ENCODE peak calls at places on chromosomes 3 and 15, in five cellular contexts. W is OCI-LY7, H is type B pancreatic cell, Q is left lung, E is GM10248. C is an unnamed sample.

GRCh38 chr3:166478356-166478755 is 641.1 kb upstream of the BCHE start:
- DNase-seq in E (no peak), W (no peak), H (no peak), Q (no peak), C (no peak)

GRCh38 chr3:132180337-132180791 is 136.8 kb upstream of the ACP3 start:
- DNase-seq in W (peak; percentile 58), Q (no peak), H (no peak), E (peak; percentile 15), C (no peak)

GRCh38 chr15:58731756-58732535 is 17.6 kb downstream of the ADAM10 start:
- DNase-seq in Q (no peak), E (no peak), H (no peak), W (no peak), C (no peak)

GRCh38 chr3:128965280-128965679 is 28.6 kb downstream of the CFAP92 start:
- DNase-seq in H (no peak), E (no peak), Q (no peak), W (no peak), C (no peak)

GRCh38 chr3:85303156-85303555 is 344.4 kb downstream of the CADM2 start:
- DNase-seq in E (no peak), H (no peak), W (no peak), Q (no peak), C (no peak)

GRCh38 chr3:121552379-121552778 is 6.6 kb upstream of the POLQ start:
- DNase-seq in E (no peak), W (no peak), Q (no peak), H (no peak), C (no peak)

GRCh38 chr3:33099109-33099645 is 2.2 kb upstream of the GLB1 start:
- DNase-seq in W (no peak), E (no peak), H (no peak), Q (no peak), C (no peak)

GRCh38 chr3:81861593-81861992 is 100.1 kb upstream of the GBE1 start:
- DNase-seq in H (no peak), Q (no peak), E (no peak), W (no peak), C (no peak)

GRCh38 chr3:124615896-124616543 is 114.2 kb upstream of the UMPS start:
- DNase-seq in E (no peak), H (no peak), W (no peak), Q (no peak), C (no peak)

GRCh38 chr3:163951397-163951987 is 1126.8 kb downstream of the SI start:
- DNase-seq in E (no peak), H (no peak), Q (no peak), W (peak; percentile 27), C (no peak)

DNA sequence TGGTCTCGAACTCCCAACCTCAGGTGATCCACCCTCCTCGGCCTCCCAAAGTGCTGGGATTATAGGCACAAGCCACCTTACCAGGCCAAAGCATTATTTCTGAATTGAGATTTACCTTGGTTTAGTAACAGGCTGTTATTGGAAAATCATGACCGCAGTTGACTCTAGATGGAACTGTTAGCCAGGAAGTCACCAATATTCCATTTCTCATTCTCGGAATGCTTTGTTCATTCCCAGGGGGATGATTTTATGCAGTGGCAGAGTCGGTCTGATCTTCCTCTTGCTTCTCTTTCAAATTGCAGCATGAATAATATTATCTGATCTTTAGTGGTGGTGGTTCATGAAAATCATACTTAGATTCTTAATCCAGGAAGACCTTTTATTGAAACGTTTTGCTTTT is 195.5 kb upstream of the MBNL1 start:
- DNase-seq in E (no peak), W (no peak), H (no peak), Q (no peak), C (no peak)
- TF ChIP-seq CTCF in E (no peak), W (no peak), H (no peak), Q (no peak), C (no peak)

GRCh38 chr3:40803311-40803710 is 278.6 kb downstream of the ZNF621 start:
- DNase-seq in H (no peak), Q (no peak), W (no peak), E (no peak), C (no peak)
- TF ChIP-seq CTCF in H (no peak), Q (no peak), W (no peak), E (no peak), C (no peak)

DNA sequence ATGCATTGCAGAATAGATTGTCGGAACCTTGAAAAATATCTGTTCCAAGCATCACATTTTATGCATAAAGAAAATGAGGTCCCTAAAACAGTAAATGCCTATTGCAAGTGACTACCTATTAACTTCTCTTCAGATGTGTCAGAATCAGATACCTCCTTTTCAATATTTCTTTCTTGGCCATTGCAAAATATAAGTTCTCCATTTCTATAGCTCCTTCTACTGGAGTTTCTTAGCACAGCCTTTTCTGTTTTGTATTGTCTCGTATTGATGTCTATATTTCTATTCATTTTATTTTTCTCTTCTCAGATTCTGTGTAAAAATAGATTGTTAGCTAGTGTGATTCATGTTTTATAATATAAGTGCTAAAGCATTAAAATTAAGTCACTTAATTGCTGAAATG is 63.4 kb downstream of the PPARG start:
- DNase-seq in H (no peak), Q (no peak), E (no peak), W (no peak), C (no peak)
- TF ChIP-seq CTCF in H (no peak), Q (no peak), E (no peak), W (no peak), C (no peak)

GRCh38 chr3:58496206-58496605 is 4.3 kb downstream of the KCTD6 start:
- DNase-seq in Q (no peak), E (no peak), W (no peak), H (no peak), C (no peak)

GRCh38 chr3:58492385-58492970 is 582 bp downstream of the KCTD6 start:
- DNase-seq in W (peak; percentile 70), E (peak; percentile 45), Q (no peak), H (no peak), C (no peak)

GRCh38 chr3:58491506-58492384 is at the start of gene KCTD6:
- DNase-seq in Q (peak; percentile 94), H (peak; percentile 98), E (peak; percentile 96), W (peak; percentile 96), C (peak; percentile 97)

GRCh38 chr3:58495101-58495500 is 3.2 kb downstream of the KCTD6 start:
- DNase-seq in E (no peak), W (no peak), Q (no peak), H (no peak), C (no peak)

DNA sequence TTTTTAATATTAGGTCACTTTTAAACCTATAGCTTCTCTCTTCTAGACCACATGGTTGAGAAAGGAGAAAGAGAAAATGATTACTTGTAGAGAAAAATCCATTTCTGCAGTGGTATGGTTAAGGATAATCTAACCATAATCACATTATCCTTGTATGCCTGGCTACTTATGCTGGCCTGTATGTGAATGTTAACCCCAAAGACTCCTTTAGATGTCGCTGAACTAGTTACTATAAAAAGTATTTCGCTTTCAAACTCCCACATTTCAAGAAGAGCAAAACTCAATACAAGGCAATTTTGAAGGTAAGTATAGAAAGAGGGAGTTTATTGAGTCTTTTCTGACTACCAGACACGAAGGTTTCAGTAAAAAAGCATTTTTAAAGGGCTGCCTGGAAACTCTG is 2.2 kb downstream of the KCTD6 start:
- DNase-seq in E (no peak), Q (no peak), W (no peak), H (no peak), C (no peak)
- TF ChIP-seq CTCF in E (no peak), Q (no peak), W (peak; percentile 50), H (no peak), C (no peak)

DNA sequence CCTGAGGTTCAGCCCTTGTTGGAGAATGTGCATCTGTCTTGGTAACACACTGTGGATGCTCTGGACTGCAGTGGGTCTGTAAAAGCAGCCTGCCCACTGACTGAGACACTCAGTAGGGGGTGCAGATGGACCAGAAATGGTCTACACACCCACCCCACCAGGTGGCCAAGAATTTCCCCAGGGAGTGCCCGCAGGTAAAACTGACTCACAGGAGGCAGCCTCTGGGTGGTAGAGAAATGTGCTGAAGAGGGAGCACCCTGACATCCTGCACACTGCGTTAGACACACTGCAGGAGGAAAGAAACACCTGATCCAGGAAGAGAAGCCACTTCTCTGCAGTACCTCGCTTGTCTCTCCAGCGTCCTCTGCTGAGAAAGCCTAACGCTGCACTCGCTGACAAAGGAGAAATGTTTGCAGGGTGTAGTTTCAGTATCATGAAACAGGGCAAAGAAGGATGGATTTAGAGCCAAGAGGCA is 109.5 kb upstream of the ABHD17C start:
- DNase-seq in W (no peak), H (no peak), Q (no peak), E (no peak), C (no peak)
- TF ChIP-seq CTCF in W (peak; percentile 25), H (no peak), Q (no peak), E (no peak), C (no peak)

GRCh38 chr15:64430000-64430735 is 30.2 kb upstream of the ZNF609 start:
- DNase-seq in W (no peak), Q (no peak), H (no peak), E (peak; percentile 22), C (no peak)
- TF ChIP-seq CTCF in W (no peak), Q (no peak), H (no peak), E (no peak), C (no peak)

DNA sequence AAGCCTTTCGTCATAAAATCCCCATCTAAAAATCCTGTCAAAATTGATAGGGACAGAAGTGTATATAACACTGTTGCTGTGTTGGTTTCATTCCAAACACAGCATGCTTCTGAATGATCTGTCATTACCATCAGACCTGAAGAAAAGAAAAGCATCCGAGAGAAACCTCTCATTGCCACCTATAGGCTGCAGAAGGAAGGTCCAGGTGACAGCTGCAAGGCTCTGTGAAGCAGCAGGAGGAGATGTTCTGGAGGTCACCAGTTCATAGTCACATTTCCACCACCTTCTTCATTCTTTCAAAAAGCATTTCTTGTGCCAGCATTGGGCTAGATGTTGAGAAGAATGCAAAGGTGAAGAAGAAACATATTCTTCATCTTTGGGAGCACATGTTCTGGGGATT is 503.7 kb upstream of the NR2F2 start:
- DNase-seq in H (no peak), Q (no peak), E (no peak), W (no peak), C (no peak)
- TF ChIP-seq CTCF in H (peak; percentile 48), Q (no peak), E (no peak), W (peak; percentile 14), C (peak; percentile 39)

DNA sequence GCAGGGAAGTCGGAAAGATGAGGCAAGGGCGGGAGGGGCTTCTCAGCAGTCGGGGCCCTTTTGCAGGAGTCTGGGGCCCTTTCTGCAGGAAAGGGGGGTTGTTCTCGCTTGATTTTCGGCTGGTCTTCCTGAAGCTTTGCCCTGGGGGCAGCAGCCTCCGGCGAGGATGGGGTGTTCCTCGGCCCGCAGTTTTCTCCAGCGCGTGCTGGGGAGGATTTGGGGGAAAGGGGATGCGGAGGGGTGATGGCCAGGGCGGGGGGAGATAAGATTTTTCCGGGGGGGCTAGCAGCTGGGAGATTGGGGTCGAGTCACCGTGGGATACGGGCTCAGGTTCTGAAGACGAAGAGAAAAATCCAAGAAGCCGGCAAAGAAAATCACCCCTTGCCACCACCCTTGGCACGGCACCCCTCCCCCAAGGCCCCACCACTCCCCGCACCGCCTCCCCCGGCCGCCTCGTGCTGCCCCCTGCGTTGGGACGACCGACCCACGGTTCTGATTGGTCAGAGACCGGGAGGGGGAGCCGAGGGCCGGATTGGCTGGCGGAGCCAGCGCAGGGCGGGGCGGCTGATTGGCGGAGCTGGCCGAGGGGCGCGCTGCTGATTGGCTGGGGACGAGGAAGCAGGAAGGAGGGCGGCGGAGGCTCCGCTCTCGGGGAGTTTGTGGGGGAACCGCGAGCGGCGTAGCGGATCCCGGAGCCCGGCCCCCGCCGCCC is at the start of gene BAHD1:
- DNase-seq in E (peak; percentile 100), W (peak; percentile 96), Q (peak; percentile 98), H (peak; percentile 98), C (peak; percentile 94)
- TF ChIP-seq CTCF in E (no peak), W (no peak), Q (no peak), H (peak; percentile 16), C (no peak)

C was measured in progenitor cell of endocrine pancreas.